ENCODE peak calls at places on chromosomes 6 and 20, in six cellular contexts. E is tibial artery, W is aorta, F is fibroblast of villous mesenchyme, A is GM23338, N is colonic mucosa. D is an unnamed sample.
A peak's percentile ranks its signal among the peaks of the same experiment; 100 is the strongest.

GRCh38 chr6:109236140-109237081 is 141.1 kb downstream of the CEP57L1 start:
- DNase-seq in E (no peak), W (no peak), F (no peak), A (peak; percentile 91), N (no peak), D (peak; percentile 79)

GRCh38 chr20:957544-957943 is 41.4 kb upstream of the ANGPT4 start:
- DNase-seq in E (no peak), W (no peak), F (no peak), A (peak; percentile 49), N (no peak), D (no peak)

GRCh38 chr20:20791664-20792568 is 79.5 kb upstream of the RALGAPA2 start:
- DNase-seq in E (no peak), W (no peak), F (no peak), A (no peak), N (no peak), D (no peak)

GRCh38 chr6:157144861-157145260 is 178.5 kb downstream of the TMEM242 start:
- DNase-seq in E (no peak), W (no peak), F (peak; percentile 30), A (no peak), N (peak; percentile 41), D (no peak)

GRCh38 chr6:117920493-117920845 is 13.4 kb downstream of the SLC35F1 start:
- DNase-seq in E (no peak), W (no peak), F (no peak), A (peak; percentile 34), N (no peak), D (no peak)

GRCh38 chr6:134373282-134373922 is 55.5 kb upstream of the SGK1 start:
- DNase-seq in E (peak; percentile 85), W (peak; percentile 85), F (peak; percentile 93), A (no peak), N (peak; percentile 35), D (peak; percentile 77)

GRCh38 chr20:32524871-32525501 is 60.1 kb downstream of the NOL4L start:
- DNase-seq in E (peak; percentile 88), W (peak; percentile 92), F (no peak), A (no peak), N (no peak), D (peak; percentile 54)

GRCh38 chr6:38512211-38512610 is 127.5 kb downstream of the BTBD9 start:
- DNase-seq in E (no peak), W (no peak), F (no peak), A (no peak), N (no peak), D (no peak)

GRCh38 chr20:22619272-22619671 is 34.9 kb upstream of the FOXA2 start:
- DNase-seq in E (no peak), W (no peak), F (no peak), A (no peak), N (no peak), D (no peak)

GRCh38 chr6:52729594-52729993 is 33.7 kb downstream of the GSTA2 start:
- DNase-seq in E (no peak), W (no peak), F (no peak), A (no peak), N (no peak), D (no peak)

GRCh38 chr6:86017236-86017635 is 374.6 kb upstream of the SYNCRIP start:
- DNase-seq in E (no peak), W (no peak), F (no peak), A (no peak), N (no peak), D (no peak)

GRCh38 chr6:125201961-125202729 is 48.6 kb downstream of the TPD52L1 start:
- DNase-seq in E (peak; percentile 79), W (peak; percentile 81), F (peak; percentile 92), A (no peak), N (peak; percentile 78), D (peak; percentile 68)
- H3K4me3 ChIP-seq in E (no peak overlapping the region), W (no peak overlapping the region), F (no peak overlapping the region), A (no peak overlapping the region), N (no peak overlapping the region), D (no peak overlapping the region)

GRCh38 chr6:5850848-5851255 is 155.9 kb downstream of the NRN1 start:
- DNase-seq in E (no peak), W (no peak), F (no peak), A (peak; percentile 97), N (peak; percentile 27), D (no peak)
- H3K4me3 ChIP-seq in E (no peak overlapping the region), W (no peak overlapping the region), F (no peak overlapping the region), A (peak overlapping the region; percentile 42), N (peak overlapping the region; percentile 52), D (peak overlapping the region; percentile 33)

GRCh38 chr6:16200231-16200941 is 38.0 kb upstream of the GMPR start:
- DNase-seq in E (no peak), W (no peak), F (peak; percentile 19), A (no peak), N (peak; percentile 65), D (no peak)
- H3K4me3 ChIP-seq in E (peak overlapping the region; percentile 53), W (peak overlapping the region; percentile 30), F (peak overlapping the region; percentile 27), A (no peak overlapping the region), N (no peak overlapping the region), D (peak overlapping the region; percentile 18)

GRCh38 chr6:158528826-158529225 is 31.1 kb upstream of the TMEM181 start:
- DNase-seq in E (no peak), W (no peak), F (no peak), A (no peak), N (no peak), D (no peak)

GRCh38 chr6:158524311-158524710 is 35.6 kb upstream of the TMEM181 start:
- DNase-seq in E (peak; percentile 33), W (no peak), F (no peak), A (no peak), N (no peak), D (no peak)

GRCh38 chr6:158531566-158531965 is 28.3 kb upstream of the TMEM181 start:
- DNase-seq in E (no peak), W (no peak), F (no peak), A (no peak), N (no peak), D (no peak)

GRCh38 chr6:158531970-158532369 is 27.9 kb upstream of the TMEM181 start:
- DNase-seq in E (no peak), W (no peak), F (no peak), A (no peak), N (no peak), D (no peak)

DNA sequence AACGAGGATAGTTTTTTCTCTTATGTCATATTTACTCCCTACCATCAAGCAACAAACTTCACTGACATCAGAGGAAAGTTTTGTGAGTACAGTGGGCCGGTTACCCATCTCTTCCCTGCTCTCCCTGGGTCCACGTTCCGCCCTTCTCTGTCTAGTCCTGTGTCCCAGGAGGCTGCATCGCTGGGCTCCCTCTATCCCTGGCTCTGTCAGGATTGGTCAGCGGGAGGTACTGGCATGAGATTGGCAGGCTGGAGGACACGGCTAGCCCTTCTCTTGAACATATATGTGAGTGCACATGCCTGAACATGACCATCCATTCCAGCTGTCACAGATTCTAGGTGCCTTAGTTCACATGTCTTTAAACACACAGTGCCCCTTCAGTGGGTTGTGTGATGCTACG is 30.3 kb upstream of the TMEM181 start:
- DNase-seq in E (peak; percentile 27), W (no peak), F (no peak), A (no peak), N (no peak), D (no peak)
- H3K4me3 ChIP-seq in E (no peak overlapping the region), W (no peak overlapping the region), F (no peak overlapping the region), A (no peak overlapping the region), N (no peak overlapping the region), D (no peak overlapping the region)

GRCh38 chr6:42510795-42511194 is 53.0 kb upstream of the UBR2 start:
- DNase-seq in E (no peak), W (no peak), F (no peak), A (no peak), N (no peak), D (no peak)
- H3K4me3 ChIP-seq in E (no peak overlapping the region), W (no peak overlapping the region), F (no peak overlapping the region), A (no peak overlapping the region), N (no peak overlapping the region), D (no peak overlapping the region)

D was measured in Peyer's patch.